ENCODE peak calls at places on chromosomes 7 and 10, in four cellular contexts. V, J, Z and X are unnamed samples.

GRCh38 chr7:145850636-145851035 is 266.0 kb upstream of the CNTNAP2 start:
- DNase-seq in Z (no peak), J (no peak), V (no peak), X (no peak)

GRCh38 chr7:108246227-108246837 is 116.2 kb upstream of the LAMB4 start:
- DNase-seq in J (no peak), V (no peak), Z (no peak), X (no peak)

GRCh38 chr10:79104264-79104954 is 35.6 kb downstream of the ZMIZ1 start:
- DNase-seq in V (no peak), J (no peak), Z (no peak), X (peak; percentile 90)

GRCh38 chr10:22340362-22341189 is 4.7 kb upstream of the SPAG6 start:
- DNase-seq in V (peak; percentile 65), Z (no peak), J (peak; percentile 65), X (peak; percentile 82)

GRCh38 chr7:106959753-106960152 is 84.8 kb upstream of the PRKAR2B start:
- DNase-seq in Z (no peak), V (no peak), J (no peak), X (no peak)

GRCh38 chr7:157132796-157133195 is 5.9 kb upstream of the UBE3C start:
- DNase-seq in V (no peak), J (no peak), Z (no peak), X (no peak)

GRCh38 chr10:78502208-78502943 is 468.7 kb downstream of the RPS24 start:
- DNase-seq in V (no peak), J (no peak), Z (peak; percentile 79), X (no peak)

GRCh38 chr10:69871074-69871473 is 69.4 kb downstream of the COL13A1 start:
- DNase-seq in J (no peak), Z (no peak), V (no peak), X (no peak)

GRCh38 chr10:91607661-91608442 is 25.0 kb downstream of the PPP1R3C start:
- DNase-seq in J (no peak), V (no peak), Z (no peak), X (no peak)

GRCh38 chr10:57952741-57953140 is 315.0 kb downstream of the IPMK start:
- DNase-seq in V (no peak), J (no peak), Z (no peak), X (no peak)

GRCh38 chr10:106467506-106467905 is 697.0 kb downstream of the SORCS1 start:
- DNase-seq in V (no peak), J (no peak), Z (no peak), X (no peak)

GRCh38 chr10:90032519-90032918 is 331.1 kb downstream of the KIF20B start:
- DNase-seq in Z (no peak), V (no peak), J (no peak), X (no peak)

GRCh38 chr10:44651395-44651661 is 259.8 kb upstream of the TMEM72 start:
- DNase-seq in J (no peak), Z (no peak), V (no peak), X (no peak)

GRCh38 chr10:82390866-82391658 is 516.1 kb downstream of the NRG3 start:
- DNase-seq in V (no peak), Z (no peak), J (no peak), X (no peak)

GRCh38 chr10:93461807-93462178 is 20.3 kb downstream of the MYOF start:
- DNase-seq in V (peak; percentile 67), J (no peak), Z (no peak), X (peak; percentile 59)

GRCh38 chr10:46515402-46516192 is 40.9 kb downstream of the GPRIN2 start:
- DNase-seq in Z (no peak), J (peak; percentile 7), V (peak; percentile 20), X (no peak)

GRCh38 chr7:157558061-157558460 is 221.3 kb downstream of the DNAJB6 start:
- DNase-seq in Z (no peak), V (no peak), J (no peak), X (peak; percentile 20)

GRCh38 chr10:116215651-116216050 is 57.4 kb downstream of the GFRA1 start:
- DNase-seq in V (no peak), Z (no peak), J (no peak), X (no peak)

GRCh38 chr10:90775351-90776028 is 82.3 kb downstream of the HTR7 start:
- DNase-seq in J (peak; percentile 13), Z (no peak), V (peak; percentile 31), X (peak; percentile 65)

GRCh38 chr10:103192089-103192450 is 1.0 kb downstream of the NT5C2 start:
- DNase-seq in V (no peak), Z (no peak), J (peak; percentile 16), X (no peak)

GRCh38 chr10:11152801-11153200 is 135.1 kb downstream of the CELF2 start:
- DNase-seq in V (no peak), Z (no peak), J (no peak), X (no peak)

GRCh38 chr10:11148638-11149037 is 131.0 kb downstream of the CELF2 start:
- DNase-seq in Z (no peak), J (no peak), V (no peak), X (no peak)

GRCh38 chr10:11150255-11150731 is 132.6 kb downstream of the CELF2 start:
- DNase-seq in V (no peak), J (no peak), Z (no peak), X (no peak)

GRCh38 chr10:11149499-11149898 is 131.8 kb downstream of the CELF2 start:
- DNase-seq in V (peak; percentile 55), Z (no peak), J (no peak), X (no peak)

DNA sequence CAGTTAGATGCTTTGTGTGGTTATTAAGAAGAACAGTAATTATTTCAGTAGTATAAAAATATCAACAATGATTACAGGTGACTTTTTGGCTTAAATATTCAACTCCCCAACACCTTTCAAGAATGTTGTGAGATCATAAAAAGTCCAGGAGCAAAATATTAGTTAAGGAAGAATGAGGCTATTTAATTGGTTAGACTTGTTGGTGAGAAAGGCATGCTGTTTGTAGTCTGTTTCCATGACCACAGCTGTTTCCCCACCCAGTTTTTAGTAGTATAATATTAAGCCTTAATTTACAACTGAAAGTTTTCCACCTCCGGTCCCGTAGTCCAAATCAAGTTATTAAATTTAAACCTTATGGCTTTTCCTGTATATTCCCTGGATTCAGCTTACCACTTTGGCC is 133.2 kb downstream of the CELF2 start:
- DNase-seq in J (no peak), Z (no peak), V (no peak), X (no peak)
- H3K4me1 ChIP-seq in J (peaks cover 35% of the 10 kb centered on the region), Z (peaks cover 85% of the 10 kb centered on the region), V (peaks cover 45% of the 10 kb centered on the region), X (peaks cover 49% of the 10 kb centered on the region)

GRCh38 chr10:17228081-17229015 is at the start of gene VIM:
- DNase-seq in V (peak; percentile 93), Z (peak; percentile 97), J (peak; percentile 81), X (peak; percentile 98)
- TF ChIP-seq POLR2A in V (peak; percentile 67), Z (no peak), J (peak; percentile 66), X (peak; percentile 34)

DNA sequence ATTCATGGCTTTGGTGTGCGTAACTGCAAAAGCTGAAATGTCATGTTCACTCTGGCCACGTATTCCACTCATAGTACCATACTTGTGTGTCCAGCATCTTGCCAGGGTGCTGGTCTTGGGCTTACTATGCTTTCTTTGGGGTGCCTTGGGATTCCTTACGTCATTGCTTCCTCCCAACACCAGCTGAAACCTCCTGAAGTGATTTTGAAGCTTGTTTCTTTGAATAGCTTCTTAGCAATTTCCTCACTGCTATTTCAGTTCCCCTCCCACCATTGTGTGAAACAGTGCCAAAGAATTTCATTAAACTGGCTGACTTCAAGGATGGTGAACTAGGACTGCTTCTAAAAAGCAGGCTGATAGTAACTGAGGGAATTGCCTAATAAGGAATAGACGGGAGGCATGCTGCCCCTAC is 36.9 kb downstream of the ENTPD1 start:
- DNase-seq in Z (no peak), V (peak; percentile 37), J (no peak), X (no peak)
- TF ChIP-seq EP300 in Z (no peak), V (no peak), J (no peak), X (no peak)

DNA sequence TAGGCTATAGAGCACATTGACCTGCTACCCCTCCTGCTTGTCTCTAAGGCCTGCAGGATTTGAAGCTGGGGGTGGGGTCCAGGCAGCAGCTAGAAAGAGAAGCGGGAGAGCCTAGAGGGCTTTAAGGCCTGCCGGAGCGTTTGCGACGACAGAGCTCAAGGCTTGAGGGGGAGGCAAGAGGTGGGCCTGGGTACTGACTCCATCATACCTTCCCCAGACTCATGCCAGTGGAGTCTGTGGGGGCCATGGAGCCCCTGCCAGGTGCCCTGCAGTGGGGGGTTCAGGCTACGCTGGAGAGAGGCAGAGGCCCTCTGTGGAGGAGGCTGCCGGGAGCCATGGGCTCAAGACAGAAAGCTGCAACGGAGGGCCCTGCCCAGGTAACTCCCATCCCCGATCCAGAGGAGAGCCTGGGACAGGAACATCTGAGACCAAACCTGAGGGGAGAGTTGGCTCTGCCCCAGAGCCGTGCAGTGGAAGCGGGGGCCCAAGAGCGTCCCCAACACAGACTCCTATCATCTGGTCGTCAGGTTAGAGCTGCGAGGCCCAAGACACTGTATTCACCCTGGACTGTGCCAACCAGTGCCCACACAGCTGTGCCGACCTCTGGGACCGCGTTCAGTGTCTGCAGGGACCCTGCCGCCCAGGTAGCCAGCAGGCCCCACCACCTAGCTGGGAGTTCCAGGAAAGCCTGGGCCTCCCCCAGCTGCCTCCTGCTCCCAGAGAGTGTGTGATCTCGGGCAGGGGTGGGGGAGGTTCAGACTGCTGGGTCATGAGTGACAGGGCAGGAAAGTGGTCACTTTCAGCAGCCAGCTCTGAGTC is 13.2 kb upstream of the ZNF862 start:
- DNase-seq in J (no peak), Z (no peak), V (no peak), X (no peak)
- H3K4me1 ChIP-seq in J (no peaks in the 10 kb centered on the region), Z (no peaks in the 10 kb centered on the region), V (no peaks in the 10 kb centered on the region), X (no peaks in the 10 kb centered on the region)

GRCh38 chr7:33108931-33109757 is at the start of gene RP9:
- DNase-seq in V (peak; percentile 72), J (peak; percentile 69), Z (no peak), X (peak; percentile 77)
- TF ChIP-seq POLR2A in V (no peak), J (no peak), Z (no peak), X (no peak)

DNA sequence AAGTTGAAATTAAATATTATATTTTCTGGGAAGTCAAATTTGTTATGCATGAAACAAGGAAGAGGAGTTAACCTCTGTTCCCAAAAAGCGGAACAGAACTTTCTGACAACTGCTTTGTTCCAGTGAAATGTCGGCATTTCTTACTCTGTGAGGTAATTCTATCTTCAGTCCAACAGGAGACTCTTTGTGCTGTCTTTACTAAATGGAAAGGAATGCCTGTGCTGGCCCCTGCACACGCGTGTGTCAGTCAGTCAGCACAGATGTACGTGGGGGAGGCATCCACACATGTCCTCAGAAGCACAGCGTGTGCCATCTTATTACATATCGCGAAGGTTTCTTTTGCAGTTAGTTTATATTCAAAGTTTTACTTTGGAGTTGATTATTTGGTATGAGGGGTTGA is 37.5 kb downstream of the NET1 start:
- DNase-seq in Z (no peak), V (no peak), J (no peak), X (no peak)
- TF ChIP-seq EP300 in Z (no peak), V (no peak), J (no peak), X (peak; percentile 59)

GRCh38 chr7:101934618-101935017 is 117.2 kb downstream of the CUX1 start:
- DNase-seq in J (peak; percentile 35), Z (no peak), V (no peak), X (peak; percentile 63)
- H3K4me1 ChIP-seq in J (peaks cover 29% of the 10 kb centered on the region), Z (peaks cover 50% of the 10 kb centered on the region), V (peaks cover 17% of the 10 kb centered on the region), X (peaks cover 65% of the 10 kb centered on the region)

DNA sequence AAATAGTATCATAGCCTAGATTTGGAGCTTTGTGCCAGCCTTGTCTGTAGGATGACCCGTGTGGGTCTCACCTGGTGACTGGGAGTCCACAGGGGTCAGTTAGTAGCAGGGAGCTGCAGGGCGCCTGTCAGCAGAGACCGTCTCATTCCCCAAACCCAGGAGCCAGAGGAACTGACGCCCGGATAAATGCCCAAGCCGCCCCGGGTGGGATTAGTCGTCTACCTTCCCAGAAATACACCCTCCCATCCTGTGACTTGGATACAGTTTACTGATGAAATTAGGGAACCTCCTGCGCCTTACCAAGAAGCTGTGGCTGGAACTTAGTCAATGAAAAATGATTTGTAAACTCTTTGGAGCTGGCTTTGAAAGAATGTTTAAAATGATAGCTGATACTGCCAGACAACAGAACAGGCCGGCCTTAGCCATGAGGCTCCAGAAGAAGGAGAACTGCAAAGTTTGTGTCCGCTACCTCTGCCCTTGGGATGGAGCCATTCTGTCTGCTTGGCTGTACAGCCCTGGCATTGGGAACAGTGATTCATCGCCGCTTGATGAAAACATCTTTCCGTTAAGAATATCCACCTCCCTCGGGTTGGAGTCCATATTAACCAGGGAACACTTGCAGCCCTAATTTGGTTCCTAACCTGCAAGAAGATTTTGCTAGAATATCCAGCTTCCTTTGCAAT is 12.7 kb downstream of the FOXK1 start:
- DNase-seq in J (peak; percentile 30), Z (peak; percentile 94), V (no peak), X (peak; percentile 94)
- TF ChIP-seq POLR2A in J (no peak), Z (no peak), V (no peak), X (no peak)